ENCODE peak calls at places on chromosomes 4 and X, in six cellular contexts. One of them, this sample, is unnamed. For H3F3A, the result is how much of the 10 kb centered on the place peaks cover.

GRCh38 chr4:140603286-140603685 is 34.5 kb upstream of the UCP1 start:
- DNase-seq in GM23338: no peak
- DNase-seq in PC-9: peak
- DNase-seq in GM23248: no peak
- DNase-seq in MM.1S: no peak
- DNase-seq in PC-3: no peak
- DNase-seq in this sample: no peak

GRCh38 chr4:148052448-148052847 is 320.6 kb downstream of the ARHGAP10 start:
- DNase-seq in GM23338: no peak
- DNase-seq in MM.1S: no peak
- DNase-seq in GM23248: no peak
- DNase-seq in PC-9: no peak
- DNase-seq in PC-3: no peak
- DNase-seq in this sample: no peak

GRCh38 chrX:136781180-136781797 is 557 bp upstream of the ARHGEF6 start:
- DNase-seq in GM23338: no peak
- DNase-seq in GM23248: peak
- DNase-seq in PC-9: no peak
- DNase-seq in PC-3: peak
- DNase-seq in MM.1S: no peak
- DNase-seq in this sample: no peak

GRCh38 chr4:61517144-61517543 is 317.0 kb downstream of the ADGRL3 start:
- DNase-seq in PC-3: no peak
- DNase-seq in MM.1S: no peak
- DNase-seq in GM23248: no peak
- DNase-seq in GM23338: peak
- DNase-seq in PC-9: no peak
- DNase-seq in this sample: peak

GRCh38 chr4:53161475-53162423 is 204.1 kb downstream of the SCFD2 start:
- DNase-seq in PC-3: no peak
- DNase-seq in GM23338: no peak
- DNase-seq in MM.1S: no peak
- DNase-seq in PC-9: no peak
- DNase-seq in GM23248: peak
- DNase-seq in this sample: no peak

GRCh38 chr4:115154826-115155225 is 41.4 kb upstream of the NDST4 start:
- DNase-seq in PC-9: no peak
- DNase-seq in PC-3: peak
- DNase-seq in GM23248: peak
- DNase-seq in MM.1S: no peak
- DNase-seq in GM23338: peak
- DNase-seq in this sample: peak

GRCh38 chrX:40947276-40947675 is 138.0 kb upstream of the USP9X start:
- DNase-seq in GM23248: peak
- DNase-seq in MM.1S: no peak
- DNase-seq in GM23338: no peak
- DNase-seq in PC-9: no peak
- DNase-seq in PC-3: no peak
- DNase-seq in this sample: no peak

GRCh38 chr4:5887361-5888221 is 5.3 kb downstream of the CRMP1 start:
- DNase-seq in PC-9: no peak
- DNase-seq in MM.1S: no peak
- DNase-seq in GM23338: peak
- DNase-seq in GM23248: no peak
- DNase-seq in PC-3: no peak
- DNase-seq in this sample: peak

GRCh38 chrX:46204721-46205422 is 340.3 kb downstream of the ZNF674 start:
- DNase-seq in GM23338: no peak
- DNase-seq in PC-3: peak
- DNase-seq in GM23248: no peak
- DNase-seq in MM.1S: peak
- DNase-seq in PC-9: no peak
- DNase-seq in this sample: no peak

GRCh38 chr4:54959656-54960055 is 165.7 kb downstream of the KDR start:
- DNase-seq in PC-9: no peak
- DNase-seq in PC-3: no peak
- DNase-seq in MM.1S: no peak
- DNase-seq in GM23248: peak
- DNase-seq in GM23338: no peak
- DNase-seq in this sample: no peak

GRCh38 chrX:69253821-69254220 is 88.6 kb upstream of the PJA1 start:
- DNase-seq in PC-9: no peak
- DNase-seq in MM.1S: no peak
- DNase-seq in PC-3: no peak
- DNase-seq in GM23248: no peak
- DNase-seq in GM23338: no peak
- DNase-seq in this sample: no peak

GRCh38 chrX:153644356-153645125 is 2.5 kb upstream of the DUSP9 start:
- DNase-seq in GM23338: peak
- DNase-seq in PC-3: no peak
- DNase-seq in GM23248: no peak
- DNase-seq in MM.1S: no peak
- DNase-seq in PC-9: no peak
- DNase-seq in this sample: peak

GRCh38 chr4:113141901-113142346 is 92.5 kb downstream of the ANK2 start:
- DNase-seq in GM23338: no peak
- DNase-seq in GM23248: peak
- DNase-seq in PC-9: peak
- DNase-seq in MM.1S: no peak
- DNase-seq in PC-3: peak
- DNase-seq in this sample: no peak

GRCh38 chrX:42496239-42496638 is 281.7 kb downstream of the PPP1R2C start:
- DNase-seq in PC-3: no peak
- DNase-seq in GM23338: no peak
- DNase-seq in GM23248: no peak
- DNase-seq in MM.1S: no peak
- DNase-seq in PC-9: no peak
- DNase-seq in this sample: no peak

GRCh38 chr4:149465941-149466340 is 349.7 kb downstream of the IQCM start:
- DNase-seq in MM.1S: no peak
- DNase-seq in PC-9: no peak
- DNase-seq in PC-3: peak
- DNase-seq in GM23248: peak
- DNase-seq in GM23338: no peak
- DNase-seq in this sample: no peak

GRCh38 chr4:164616961-164617360 is 137.0 kb upstream of the SMIM31 start:
- DNase-seq in PC-9: no peak
- DNase-seq in PC-3: no peak
- DNase-seq in GM23338: no peak
- DNase-seq in GM23248: no peak
- DNase-seq in MM.1S: no peak
- DNase-seq in this sample: no peak

GRCh38 chr4:141686929-141687328 is 50.5 kb downstream of the IL15 start:
- DNase-seq in PC-9: peak
- DNase-seq in GM23338: no peak
- DNase-seq in PC-3: peak
- DNase-seq in GM23248: no peak
- DNase-seq in MM.1S: no peak
- DNase-seq in this sample: no peak

GRCh38 chrX:51242212-51242611 is 90.4 kb upstream of the NUDT10 start:
- DNase-seq in PC-3: no peak
- DNase-seq in GM23248: no peak
- DNase-seq in PC-9: no peak
- DNase-seq in GM23338: no peak
- DNase-seq in MM.1S: no peak
- DNase-seq in this sample: no peak

GRCh38 chr4:533318-534100 is 34.5 kb downstream of the PIGG start:
- DNase-seq in MM.1S: no peak
- DNase-seq in GM23338: no peak
- DNase-seq in PC-3: no peak
- DNase-seq in GM23248: no peak
- DNase-seq in PC-9: no peak
- DNase-seq in this sample: no peak

GRCh38 chr4:69025191-69025998 is 70.9 kb upstream of the UGT2B7 start:
- DNase-seq in GM23338: peak
- DNase-seq in MM.1S: peak
- DNase-seq in GM23248: no peak
- DNase-seq in PC-9: no peak
- DNase-seq in PC-3: peak
- DNase-seq in this sample: peak

GRCh38 chrX:46759645-46759974 is 692 bp upstream of the SLC9A7 start:
- DNase-seq in GM23338: peak
- DNase-seq in MM.1S: no peak
- DNase-seq in PC-3: peak
- DNase-seq in GM23248: peak
- DNase-seq in PC-9: no peak
- DNase-seq in this sample: peak

GRCh38 chr4:151304755-151305154 is 20.6 kb downstream of the SH3D19 start:
- DNase-seq in GM23338: peak
- DNase-seq in PC-3: peak
- DNase-seq in MM.1S: peak
- DNase-seq in GM23248: no peak
- DNase-seq in PC-9: no peak
- DNase-seq in this sample: no peak

GRCh38 chr4:128686032-128686465 is 123.5 kb upstream of the JADE1 start:
- DNase-seq in MM.1S: no peak
- DNase-seq in GM23338: no peak
- DNase-seq in PC-3: no peak
- DNase-seq in GM23248: no peak
- DNase-seq in PC-9: no peak
- DNase-seq in this sample: no peak

GRCh38 chrX:16772460-16772859 is 13.8 kb upstream of the TXLNG start:
- DNase-seq in GM23338: peak
- DNase-seq in GM23248: no peak
- DNase-seq in PC-9: no peak
- DNase-seq in PC-3: peak
- DNase-seq in MM.1S: no peak
- DNase-seq in this sample: peak

GRCh38 chr4:70334681-70335080 is at the start of gene CABS1:
- DNase-seq in PC-9: no peak
- DNase-seq in GM23248: no peak
- DNase-seq in PC-3: no peak
- DNase-seq in MM.1S: no peak
- DNase-seq in GM23338: no peak
- DNase-seq in this sample: no peak

GRCh38 chrX:18973527-18974192 is 10.3 kb downstream of the PHKA2 start:
- DNase-seq in PC-9: no peak
- DNase-seq in GM23248: no peak
- DNase-seq in PC-3: peak
- DNase-seq in MM.1S: no peak
- DNase-seq in GM23338: no peak
- DNase-seq in this sample: peak
- TF ChIP-seq EZH2 in PC-9: no peak
- TF ChIP-seq EZH2 in GM23248: no peak
- TF ChIP-seq EZH2 in PC-3: no peak
- TF ChIP-seq EZH2 in MM.1S: no peak
- TF ChIP-seq EZH2 in GM23338: no peak
- TF ChIP-seq EZH2 in this sample: no peak

DNA sequence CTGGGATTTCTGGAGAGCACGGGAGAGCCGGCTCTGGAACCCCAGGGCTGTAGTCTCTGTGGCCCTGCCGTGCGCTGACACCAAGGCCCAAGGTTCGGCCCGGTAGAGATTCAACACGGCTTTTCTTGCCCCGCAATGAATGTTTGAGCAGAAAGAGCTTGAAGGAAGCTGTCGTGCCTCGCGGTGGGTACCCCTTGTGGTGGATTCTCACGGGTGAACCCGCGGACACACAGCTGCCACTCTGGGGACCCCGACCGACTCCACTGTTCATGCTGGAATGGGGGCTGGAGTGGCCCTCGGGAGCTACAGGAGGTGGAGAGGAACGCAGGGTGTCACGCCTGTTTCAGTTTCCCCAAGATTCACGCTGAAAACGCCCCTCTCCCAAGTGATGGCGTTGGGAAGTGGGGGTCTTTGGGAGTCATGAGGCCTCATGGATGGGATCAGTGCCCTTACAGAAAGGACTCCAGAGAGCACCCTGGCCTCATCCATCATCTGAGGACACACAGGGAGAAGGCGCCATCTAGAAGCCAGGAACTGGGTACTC is 6.6 kb downstream of the SLC25A6 start:
- DNase-seq in PC-3: no peak
- DNase-seq in MM.1S: no peak
- DNase-seq in GM23338: no peak
- DNase-seq in GM23248: no peak
- DNase-seq in PC-9: no peak
- DNase-seq in this sample: no peak
- H3F3A ChIP-seq in PC-3: under half
- H3F3A ChIP-seq in MM.1S: under half
- H3F3A ChIP-seq in GM23338: half or more
- H3F3A ChIP-seq in GM23248: under half
- H3F3A ChIP-seq in PC-9: half or more
- H3F3A ChIP-seq in this sample: under half

GRCh38 chr4:40525811-40526598 is 103.7 kb downstream of the RBM47 start:
- DNase-seq in GM23338: peak
- DNase-seq in PC-9: peak
- DNase-seq in PC-3: peak
- DNase-seq in MM.1S: no peak
- DNase-seq in GM23248: peak
- DNase-seq in this sample: no peak
- H2AFZ ChIP-seq in GM23338: no peak
- H2AFZ ChIP-seq in PC-9: no peak
- H2AFZ ChIP-seq in PC-3: peak
- H2AFZ ChIP-seq in MM.1S: no peak
- H2AFZ ChIP-seq in GM23248: peak
- H2AFZ ChIP-seq in this sample: no peak

DNA sequence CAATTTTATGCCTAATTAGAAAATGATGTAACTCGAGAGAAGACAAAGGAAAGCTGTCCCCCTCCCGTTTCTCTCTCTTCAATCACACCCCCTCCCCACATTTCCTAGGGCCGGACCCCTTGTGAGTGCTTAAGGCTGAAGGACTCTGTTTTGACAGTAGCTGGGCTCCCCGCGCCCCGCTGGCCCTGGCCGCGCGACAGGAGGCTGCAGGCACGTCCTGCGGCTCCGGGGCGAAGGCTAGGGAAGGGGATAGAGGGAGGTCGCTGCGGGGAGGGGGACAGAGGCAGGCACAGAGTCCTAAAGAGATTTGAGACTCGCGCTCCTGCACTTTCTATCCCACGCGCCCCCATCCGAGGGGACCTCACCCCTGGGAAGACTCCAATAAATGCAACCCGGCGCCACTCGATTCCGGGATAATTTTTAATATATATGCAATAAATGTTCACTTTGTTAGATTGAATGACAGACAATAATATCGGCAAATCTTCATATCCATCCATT is 56.2 kb upstream of the TMEM33 start:
- DNase-seq in PC-9: no peak
- DNase-seq in MM.1S: no peak
- DNase-seq in GM23248: no peak
- DNase-seq in PC-3: no peak
- DNase-seq in GM23338: peak
- DNase-seq in this sample: peak
- TF ChIP-seq EZH2 in PC-9: no peak
- TF ChIP-seq EZH2 in MM.1S: no peak
- TF ChIP-seq EZH2 in GM23248: no peak
- TF ChIP-seq EZH2 in PC-3: no peak
- TF ChIP-seq EZH2 in GM23338: no peak
- TF ChIP-seq EZH2 in this sample: peak

GRCh38 chrX:117092641-117093040 is 629.9 kb upstream of the CT83 start:
- DNase-seq in GM23338: no peak
- DNase-seq in PC-3: no peak
- DNase-seq in PC-9: no peak
- DNase-seq in GM23248: no peak
- DNase-seq in MM.1S: no peak
- DNase-seq in this sample: no peak
- H3F3A ChIP-seq in GM23338: under half
- H3F3A ChIP-seq in PC-3: under half
- H3F3A ChIP-seq in PC-9: under half
- H3F3A ChIP-seq in GM23248: under half
- H3F3A ChIP-seq in MM.1S: under half
- H3F3A ChIP-seq in this sample: half or more

GRCh38 chr4:2412885-2413716 is 5.3 kb downstream of the ZFYVE28 start:
- DNase-seq in PC-3: peak
- DNase-seq in MM.1S: peak
- DNase-seq in PC-9: peak
- DNase-seq in GM23338: peak
- DNase-seq in GM23248: peak
- DNase-seq in this sample: peak
- H2AFZ ChIP-seq in PC-3: peak
- H2AFZ ChIP-seq in MM.1S: peak
- H2AFZ ChIP-seq in PC-9: peak
- H2AFZ ChIP-seq in GM23338: peak
- H2AFZ ChIP-seq in GM23248: peak
- H2AFZ ChIP-seq in this sample: peak